ENCODE peak calls at places on chromosome 5, in eight cellular contexts. F is BE2C, W is GM06990, R is progenitor cell of endocrine pancreas, Z is fibroblast of pulmonary artery, P is endodermal cell, N is HFFc6, S is breast epithelium. L is an unnamed sample.

GRCh38 chr5:53777864-53778618 is 217.6 kb downstream of the NDUFS4 start:
- DNase-seq in F (no peak), W (no peak), R (no peak), Z (no peak), P (no peak), N (no peak), S (no peak), L (no peak)

GRCh38 chr5:137582218-137582617 is 83.1 kb upstream of the SPOCK1 start:
- DNase-seq in F (no peak), W (no peak), R (no peak), Z (no peak), P (no peak), N (no peak), S (no peak), L (no peak)

GRCh38 chr5:106258591-106259125 is 1412.1 kb downstream of the EFNA5 start:
- DNase-seq in F (no peak), W (no peak), R (no peak), Z (peak; percentile 3), P (no peak), N (no peak), S (no peak), L (no peak)

GRCh38 chr5:16886366-16886736 is 49.7 kb downstream of the MYO10 start:
- DNase-seq in F (no peak), W (no peak), R (no peak), Z (peak; percentile 98), P (no peak), N (peak; percentile 60), S (no peak), L (no peak)

GRCh38 chr5:119275146-119275872 is 80.5 kb upstream of the TNFAIP8 start:
- DNase-seq in F (no peak), W (peak; percentile 54), R (no peak), Z (peak; percentile 34), P (no peak), N (peak; percentile 48), S (no peak), L (no peak)

GRCh38 chr5:172505403-172505759 is 51.1 kb upstream of the SH3PXD2B start:
- DNase-seq in F (no peak), W (no peak), R (peak; percentile 3), Z (no peak), P (peak; percentile 20), N (no peak), S (no peak), L (no peak)

GRCh38 chr5:18216016-18216415 is 581.8 kb downstream of the TAF11L14 start:
- DNase-seq in F (peak; percentile 6), W (no peak), R (no peak), Z (no peak), P (no peak), N (no peak), S (no peak), L (no peak)

GRCh38 chr5:120605325-120606079 is 141.4 kb downstream of the PRR16 start:
- DNase-seq in F (no peak), W (no peak), R (no peak), Z (no peak), P (peak; percentile 58), N (peak; percentile 17), S (no peak), L (no peak)

GRCh38 chr5:162503796-162504195 is 436.2 kb downstream of the GABRG2 start:
- DNase-seq in F (no peak), W (no peak), R (no peak), Z (no peak), P (no peak), N (no peak), S (no peak), L (no peak)

GRCh38 chr5:103358305-103358996 is 99.9 kb downstream of the MACIR start:
- DNase-seq in F (no peak), W (no peak), R (no peak), Z (no peak), P (no peak), N (no peak), S (no peak), L (no peak)

GRCh38 chr5:173078878-173079277 is 22.7 kb downstream of the CREBRF start:
- DNase-seq in F (no peak), W (no peak), R (no peak), Z (no peak), P (no peak), N (no peak), S (no peak), L (no peak)

GRCh38 chr5:43497311-43498104 is 13.8 kb upstream of the TMEM267 start:
- DNase-seq in F (no peak), W (no peak), R (no peak), Z (no peak), P (no peak), N (no peak), S (no peak), L (no peak)

GRCh38 chr5:394671-395155 is 48.3 kb upstream of the EXOC3 start:
- DNase-seq in F (no peak), W (no peak), R (no peak), Z (no peak), P (no peak), N (no peak), S (no peak), L (no peak)

GRCh38 chr5:132013006-132013689 is 1.7 kb upstream of the ACSL6 start:
- DNase-seq in F (no peak), W (no peak), R (peak; percentile 6), Z (no peak), P (no peak), N (no peak), S (peak; percentile 3), L (no peak)

GRCh38 chr5:93054424-93055165 is 526.4 kb downstream of the NR2F1-AS1 start:
- DNase-seq in F (no peak), W (no peak), R (no peak), Z (peak; percentile 91), P (no peak), N (no peak), S (no peak), L (no peak)

GRCh38 chr5:73189816-73190451 is 16.9 kb downstream of the TMEM174 start:
- DNase-seq in F (peak; percentile 44), W (no peak), R (no peak), Z (peak; percentile 18), P (peak; percentile 70), N (peak; percentile 25), S (no peak), L (no peak)

GRCh38 chr5:77778881-77779438 is 2.8 kb upstream of the TBCA start:
- DNase-seq in F (no peak), W (no peak), R (no peak), Z (no peak), P (no peak), N (no peak), S (no peak), L (no peak)
- TF ChIP-seq CTCF in F (no peak), W (no peak), R (no peak), Z (no peak), P (no peak), N (no peak), S (no peak), L (no peak)

DNA sequence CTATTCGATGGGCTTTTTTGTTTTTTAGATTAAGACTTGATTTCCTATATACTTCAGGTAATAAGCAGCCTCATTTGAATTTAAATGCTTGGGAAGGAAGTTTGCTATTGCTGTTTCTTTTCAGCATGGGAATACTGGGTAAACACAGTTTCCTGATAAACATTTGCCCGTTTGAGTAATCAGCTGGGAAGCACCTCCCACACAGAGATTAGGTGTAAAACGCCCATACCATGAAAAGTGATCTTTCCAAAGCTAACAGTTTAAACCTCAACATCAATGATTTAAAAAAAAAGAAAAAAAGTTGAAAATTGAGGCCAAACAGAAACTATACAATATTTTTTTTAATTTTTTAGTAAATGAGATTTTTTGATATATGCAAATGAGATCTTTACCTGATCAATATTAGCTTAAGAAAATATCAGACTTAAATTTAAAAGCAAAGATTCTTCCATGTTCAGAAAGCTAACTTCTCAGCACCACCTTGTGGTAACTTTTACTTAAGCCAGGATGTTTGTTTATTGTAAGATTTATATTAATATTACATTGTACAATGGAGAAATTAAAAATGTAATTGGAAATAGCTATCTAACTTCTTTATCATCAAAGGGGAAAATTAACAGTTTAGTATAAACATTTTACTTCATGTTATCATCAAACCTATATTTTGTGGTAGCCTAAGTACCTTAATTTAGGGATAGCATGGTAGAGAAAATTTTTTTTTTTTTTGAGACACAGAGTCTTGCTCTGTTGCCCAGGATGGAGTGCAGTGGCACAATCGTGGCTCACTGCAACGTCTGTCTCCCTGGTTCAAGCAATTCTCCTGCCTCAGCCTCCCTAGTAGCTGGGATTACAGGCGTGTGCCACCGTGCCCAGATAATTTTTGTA is 39.8 kb downstream of the F2RL2 start:
- DNase-seq in F (no peak), W (no peak), R (no peak), Z (peak; percentile 65), P (no peak), N (no peak), S (no peak), L (no peak)
- TF ChIP-seq CTCF in F (peak; percentile 12), W (peak; percentile 19), R (peak; percentile 48), Z (peak; percentile 60), P (peak; percentile 67), N (peak; percentile 80), S (peak; percentile 43), L (peak; percentile 56)

DNA sequence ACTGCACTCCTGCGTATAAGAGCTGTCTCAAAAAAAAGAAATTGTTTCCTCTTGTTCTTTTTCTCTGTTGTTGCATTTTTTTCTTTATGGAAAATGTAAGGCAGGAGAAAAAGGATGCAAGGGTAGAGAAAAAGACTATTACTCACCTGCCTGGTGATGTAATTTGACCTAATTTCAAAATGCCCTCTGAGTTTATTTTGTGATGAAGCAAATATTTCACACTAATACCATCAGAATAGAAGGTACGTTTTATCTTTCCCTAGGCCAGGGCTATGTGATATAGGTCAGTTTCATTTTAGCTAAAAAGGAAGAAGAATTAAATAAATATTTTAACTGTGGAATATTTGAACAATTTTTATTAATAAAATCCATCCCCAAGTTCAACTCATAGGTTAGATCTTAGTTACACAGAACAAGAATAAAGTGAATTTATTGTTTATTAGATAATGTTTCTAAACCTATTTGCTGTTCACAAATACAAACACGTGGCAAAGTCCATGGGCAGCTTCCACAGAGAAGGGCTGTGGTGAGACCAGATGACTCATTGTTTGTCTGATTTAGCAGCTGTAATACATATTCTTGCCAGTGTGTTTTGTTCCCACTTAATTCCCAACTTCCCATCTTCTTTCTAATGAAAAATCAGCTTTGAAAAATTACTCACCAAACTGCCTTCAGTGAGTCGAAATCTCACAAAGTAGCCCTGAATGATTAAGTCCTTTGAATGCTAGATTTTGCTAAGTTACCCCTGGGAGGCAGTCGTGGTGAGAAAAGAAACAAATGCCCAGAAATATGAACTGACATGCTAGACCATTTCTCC is 52.8 kb upstream of the CCDC112 start:
- DNase-seq in F (no peak), W (no peak), R (no peak), Z (peak; percentile 86), P (no peak), N (peak; percentile 84), S (peak; percentile 30), L (no peak)
- TF ChIP-seq CTCF in F (no peak), W (peak; percentile 6), R (no peak), Z (no peak), P (no peak), N (peak; percentile 56), S (no peak), L (no peak)

DNA sequence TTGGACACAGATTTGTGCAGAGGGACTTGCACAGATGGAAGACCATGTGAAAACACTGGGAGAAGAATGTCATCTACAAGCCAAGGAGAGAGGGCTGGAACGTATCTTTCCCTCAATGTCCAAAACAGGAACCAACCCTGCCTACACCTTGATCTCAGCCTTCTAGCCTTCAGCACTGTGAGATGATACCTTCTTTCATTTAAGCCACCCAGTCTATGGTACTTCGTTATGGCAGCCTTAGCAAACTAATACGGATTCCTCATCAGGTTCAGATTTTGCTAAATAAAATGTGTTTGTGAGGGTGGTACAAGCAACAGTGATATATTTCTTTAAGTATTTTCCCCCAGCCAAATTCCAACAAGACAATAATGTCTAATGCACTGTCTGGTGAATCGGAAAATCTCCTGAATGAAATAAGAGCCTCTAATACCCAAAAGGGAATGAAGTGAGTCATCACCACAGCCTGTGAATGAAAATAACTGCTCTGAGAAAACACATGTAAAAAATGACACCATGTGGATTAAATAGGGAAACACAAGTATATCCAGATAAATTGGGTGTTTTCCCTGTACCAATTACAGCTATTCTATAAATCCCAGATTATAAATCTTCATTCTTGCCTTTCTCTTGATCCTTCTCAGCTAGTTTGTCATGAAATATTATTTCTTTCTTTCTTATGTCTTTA is 182.8 kb upstream of the TARS1 start:
- DNase-seq in F (no peak), W (no peak), R (no peak), Z (peak; percentile 81), P (no peak), N (peak; percentile 78), S (no peak), L (no peak)
- TF ChIP-seq CTCF in F (no peak), W (no peak), R (no peak), Z (no peak), P (no peak), N (peak; percentile 63), S (no peak), L (no peak)